ENCODE peak calls at places on chromosomes 2 and 18, in ten cellular contexts. H, J, S, F, I, U, G, Q, D and K are unnamed samples.
A peak's percentile ranks its signal among the peaks of the same experiment; 100 is the strongest.

GRCh38 chr2:65476778-65477177 is 44.4 kb upstream of the SPRED2 start:
- DNase-seq in I (no peak), U (no peak), D (no peak), F (no peak), G (no peak), S (no peak), J (no peak), H (no peak), Q (no peak), K (no peak)

GRCh38 chr18:494602-494983 is 5.9 kb downstream of the COLEC12 start:
- DNase-seq in J (peak; percentile 30), F (peak; percentile 85), H (no peak), S (peak; percentile 30), I (no peak), G (no peak), D (no peak), Q (no peak), U (no peak), K (no peak)

GRCh38 chr2:25912851-25913695 is 34.8 kb upstream of the ASXL2 start:
- DNase-seq in G (no peak), H (no peak), U (no peak), Q (no peak), D (no peak), I (no peak), F (peak; percentile 89), J (peak; percentile 51), S (peak; percentile 34), K (peak; percentile 19)

GRCh38 chr2:8489221-8489620 is 192.6 kb upstream of the ID2 start:
- DNase-seq in F (no peak), U (no peak), G (no peak), J (no peak), H (no peak), D (no peak), I (no peak), S (no peak), Q (no peak), K (no peak)

GRCh38 chr2:219902870-219903269 is 275.4 kb downstream of the SLC4A3 start:
- DNase-seq in G (no peak), I (no peak), H (no peak), D (no peak), U (no peak), F (no peak), S (no peak), J (no peak), Q (no peak), K (no peak)

GRCh38 chr2:126979604-126980003 is 80.9 kb downstream of the TEX51 start:
- DNase-seq in D (no peak), F (peak; percentile 30), G (peak; percentile 57), I (peak; percentile 87), S (no peak), J (no peak), H (no peak), Q (no peak), U (no peak), K (no peak)

GRCh38 chr2:235026649-235027557 is 75.1 kb downstream of the SH3BP4 start:
- DNase-seq in Q (peak; percentile 97), S (peak; percentile 47), D (peak; percentile 93), I (peak; percentile 41), J (peak; percentile 53), F (peak; percentile 60), H (no peak), U (no peak), G (no peak), K (no peak)

GRCh38 chr2:48600204-48600813 is 17.3 kb upstream of the GTF2A1L start:
- DNase-seq in I (peak; percentile 77), G (no peak), D (peak; percentile 6), F (peak; percentile 57), Q (no peak), H (no peak), S (peak; percentile 56), U (peak; percentile 20), J (peak; percentile 50), K (peak; percentile 73)

GRCh38 chr2:80304522-80304878 is at the start of gene LRRTM1:
- DNase-seq in H (no peak), I (no peak), S (no peak), D (no peak), J (peak; percentile 20), Q (no peak), F (no peak), U (peak; percentile 18), G (no peak), K (no peak)

GRCh38 chr2:26281226-26281625 is 36.5 kb downstream of the HADHB start:
- DNase-seq in S (no peak), U (no peak), H (no peak), J (no peak), D (no peak), F (no peak), Q (no peak), I (no peak), G (no peak), K (no peak)

GRCh38 chr2:180443896-180444295 is 436.8 kb upstream of the CWC22 start:
- DNase-seq in I (no peak), J (peak; percentile 6), Q (no peak), S (no peak), H (no peak), G (no peak), F (peak; percentile 52), U (no peak), D (no peak), K (peak; percentile 38)

GRCh38 chr18:63762518-63762917 is 12.7 kb upstream of the SERPINB7 start:
- DNase-seq in S (peak; percentile 51), I (no peak), F (peak; percentile 52), Q (no peak), J (peak; percentile 59), H (no peak), U (no peak), D (no peak), G (no peak), K (no peak)

GRCh38 chr18:45837283-45838070 is 12.0 kb downstream of the SIGLEC15 start:
- DNase-seq in F (no peak), Q (peak; percentile 50), G (no peak), I (no peak), S (peak; percentile 37), J (peak; percentile 64), D (no peak), H (peak; percentile 2), U (no peak), K (peak; percentile 76)

GRCh38 chr18:54806526-54806925 is 21.8 kb upstream of the RAB27B start:
- DNase-seq in H (no peak), S (peak; percentile 70), J (no peak), U (no peak), F (peak; percentile 54), I (no peak), Q (no peak), G (no peak), D (no peak), K (no peak)

GRCh38 chr2:171345971-171346722 is 87.6 kb downstream of the METTL8 start:
- DNase-seq in Q (peak; percentile 31), I (no peak), U (no peak), F (no peak), J (no peak), D (no peak), S (no peak), G (no peak), H (no peak), K (peak; percentile 15)

GRCh38 chr2:73087311-73087710 is 15.8 kb upstream of the SFXN5 start:
- DNase-seq in J (no peak), U (no peak), D (no peak), H (no peak), G (no peak), Q (no peak), I (no peak), S (no peak), F (no peak), K (no peak)

GRCh38 chr2:104408266-104408665 is 445.6 kb upstream of the POU3F3 start:
- DNase-seq in F (no peak), J (no peak), D (no peak), I (peak; percentile 42), Q (no peak), H (no peak), S (peak; percentile 40), G (no peak), U (no peak), K (peak; percentile 30)

GRCh38 chr2:179593323-179593722 is 268.1 kb downstream of the ZNF385B start:
- DNase-seq in J (no peak), D (no peak), Q (no peak), F (no peak), G (no peak), U (no peak), S (no peak), H (no peak), I (no peak), K (no peak)